ENCODE peak calls at places on chromosome 16, in five cellular contexts. A is activated CD4-positive, alpha-beta T cell treated with anti-CD3 and anti-CD28 coated beads for 24 hours; E is AG04450; W is type B pancreatic cell; N is hippocampal formation. U is an unnamed sample.

GRCh38 chr16:71645450-71645849 is 19.5 kb downstream of the MARVELD3 start:
- DNase-seq in A (no peak), E (no peak), W (no peak), N (no peak), U (no peak)

GRCh38 chr16:72569677-72570076 is 397.7 kb upstream of the PMFBP1 start:
- DNase-seq in A (no peak), E (no peak), W (no peak), N (no peak), U (no peak)

GRCh38 chr16:3938843-3939624 is 58.5 kb upstream of the CREBBP start:
- DNase-seq in A (peak; percentile 54), E (peak; percentile 77), W (peak; percentile 81), N (peak; percentile 31), U (peak; percentile 43)

GRCh38 chr16:85261657-85262557 is 149.6 kb upstream of the CIBAR2 start:
- DNase-seq in A (no peak), E (no peak), W (no peak), N (no peak), U (no peak)

GRCh38 chr16:13453325-13453724 is 466.6 kb upstream of the ERCC4 start:
- DNase-seq in A (no peak), E (no peak), W (no peak), N (peak; percentile 3), U (no peak)

GRCh38 chr16:75053791-75054555 is 55.1 kb downstream of the ZNRF1 start:
- DNase-seq in A (no peak), E (no peak), W (no peak), N (peak; percentile 44), U (peak; percentile 83)

GRCh38 chr16:60788631-60789030 is 1247.6 kb downstream of the CDH8 start:
- DNase-seq in A (no peak), E (no peak), W (no peak), N (no peak), U (no peak)

GRCh38 chr16:58503166-58503862 is 3.4 kb downstream of the NDRG4 start:
- DNase-seq in A (no peak), E (no peak), W (no peak), N (no peak), U (no peak)

GRCh38 chr16:24540575-24541240 is 1.3 kb downstream of the RBBP6 start:
- DNase-seq in A (no peak), E (no peak), W (no peak), N (peak; percentile 1), U (no peak)

GRCh38 chr16:67571981-67572431 is 9.7 kb downstream of the CTCF start:
- DNase-seq in A (no peak), E (no peak), W (no peak), N (no peak), U (no peak)